ENCODE peak calls at places on chromosome 16, in eight cellular contexts. One of them, this sample, is unnamed.

GRCh38 chr16:52611817-52612673 is 65.1 kb upstream of the TOX3 start:
- ATAC-seq in upper lobe of right lung: peak
- ATAC-seq in activated CD8-positive, alpha-beta memory T cell treated with anti-CD3 and anti-CD28 coated beads, Interleukin-2, amount 10 ng/mL, durations not matched to agents 7 days and 5 days: no peak
- ATAC-seq in gastroesophageal sphincter: no peak
- ATAC-seq in SK-N-SH treated with all-trans-retinoic acid at 6 μM for 48 hours: no peak
- ATAC-seq in pancreas: peak
- ATAC-seq in heart left ventricle: no peak
- ATAC-seq in T-cell: no peak
- ATAC-seq in this sample: no peak

GRCh38 chr16:56743840-56744239 is 13.9 kb downstream of the NUP93 start:
- ATAC-seq in SK-N-SH treated with all-trans-retinoic acid at 6 μM for 48 hours: peak
- ATAC-seq in activated CD8-positive, alpha-beta memory T cell treated with anti-CD3 and anti-CD28 coated beads, Interleukin-2, amount 10 ng/mL, durations not matched to agents 7 days and 5 days: no peak
- ATAC-seq in pancreas: peak
- ATAC-seq in T-cell: no peak
- ATAC-seq in heart left ventricle: peak
- ATAC-seq in upper lobe of right lung: no peak
- ATAC-seq in gastroesophageal sphincter: no peak
- ATAC-seq in this sample: no peak

GRCh38 chr16:14186954-14187306 is 115.8 kb downstream of the MRTFB start:
- ATAC-seq in gastroesophageal sphincter: no peak
- ATAC-seq in upper lobe of right lung: no peak
- ATAC-seq in activated CD8-positive, alpha-beta memory T cell treated with anti-CD3 and anti-CD28 coated beads, Interleukin-2, amount 10 ng/mL, durations not matched to agents 7 days and 5 days: no peak
- ATAC-seq in T-cell: no peak
- ATAC-seq in heart left ventricle: peak
- ATAC-seq in pancreas: peak
- ATAC-seq in SK-N-SH treated with all-trans-retinoic acid at 6 μM for 48 hours: peak
- ATAC-seq in this sample: no peak

GRCh38 chr16:73071131-73071940 is 23.4 kb upstream of the ZFHX3 start:
- ATAC-seq in SK-N-SH treated with all-trans-retinoic acid at 6 μM for 48 hours: peak
- ATAC-seq in gastroesophageal sphincter: no peak
- ATAC-seq in T-cell: no peak
- ATAC-seq in heart left ventricle: peak
- ATAC-seq in activated CD8-positive, alpha-beta memory T cell treated with anti-CD3 and anti-CD28 coated beads, Interleukin-2, amount 10 ng/mL, durations not matched to agents 7 days and 5 days: no peak
- ATAC-seq in pancreas: peak
- ATAC-seq in upper lobe of right lung: peak
- ATAC-seq in this sample: no peak

GRCh38 chr16:71754652-71755051 is 30.2 kb upstream of the PHLPP2 start:
- ATAC-seq in activated CD8-positive, alpha-beta memory T cell treated with anti-CD3 and anti-CD28 coated beads, Interleukin-2, amount 10 ng/mL, durations not matched to agents 7 days and 5 days: no peak
- ATAC-seq in SK-N-SH treated with all-trans-retinoic acid at 6 μM for 48 hours: no peak
- ATAC-seq in upper lobe of right lung: no peak
- ATAC-seq in heart left ventricle: no peak
- ATAC-seq in gastroesophageal sphincter: no peak
- ATAC-seq in T-cell: no peak
- ATAC-seq in pancreas: no peak
- ATAC-seq in this sample: no peak

GRCh38 chr16:63612462-63613227 is 1509.2 kb downstream of the CDH11 start:
- ATAC-seq in heart left ventricle: no peak
- ATAC-seq in gastroesophageal sphincter: no peak
- ATAC-seq in T-cell: no peak
- ATAC-seq in pancreas: no peak
- ATAC-seq in activated CD8-positive, alpha-beta memory T cell treated with anti-CD3 and anti-CD28 coated beads, Interleukin-2, amount 10 ng/mL, durations not matched to agents 7 days and 5 days: no peak
- ATAC-seq in upper lobe of right lung: no peak
- ATAC-seq in SK-N-SH treated with all-trans-retinoic acid at 6 μM for 48 hours: no peak
- ATAC-seq in this sample: no peak

GRCh38 chr16:81610144-81610842 is 165.7 kb downstream of the CMIP start:
- ATAC-seq in upper lobe of right lung: peak
- ATAC-seq in activated CD8-positive, alpha-beta memory T cell treated with anti-CD3 and anti-CD28 coated beads, Interleukin-2, amount 10 ng/mL, durations not matched to agents 7 days and 5 days: no peak
- ATAC-seq in heart left ventricle: peak
- ATAC-seq in gastroesophageal sphincter: peak
- ATAC-seq in T-cell: no peak
- ATAC-seq in pancreas: peak
- ATAC-seq in SK-N-SH treated with all-trans-retinoic acid at 6 μM for 48 hours: peak
- ATAC-seq in this sample: no peak

GRCh38 chr16:20621406-20621805 is 45.2 kb upstream of the ACSM2B start:
- ATAC-seq in heart left ventricle: no peak
- ATAC-seq in pancreas: peak
- ATAC-seq in upper lobe of right lung: peak
- ATAC-seq in activated CD8-positive, alpha-beta memory T cell treated with anti-CD3 and anti-CD28 coated beads, Interleukin-2, amount 10 ng/mL, durations not matched to agents 7 days and 5 days: no peak
- ATAC-seq in SK-N-SH treated with all-trans-retinoic acid at 6 μM for 48 hours: no peak
- ATAC-seq in T-cell: no peak
- ATAC-seq in gastroesophageal sphincter: no peak
- ATAC-seq in this sample: no peak

GRCh38 chr16:54817432-54817831 is 113.2 kb upstream of the IRX5 start:
- ATAC-seq in T-cell: no peak
- ATAC-seq in pancreas: no peak
- ATAC-seq in heart left ventricle: no peak
- ATAC-seq in gastroesophageal sphincter: no peak
- ATAC-seq in upper lobe of right lung: peak
- ATAC-seq in activated CD8-positive, alpha-beta memory T cell treated with anti-CD3 and anti-CD28 coated beads, Interleukin-2, amount 10 ng/mL, durations not matched to agents 7 days and 5 days: no peak
- ATAC-seq in SK-N-SH treated with all-trans-retinoic acid at 6 μM for 48 hours: no peak
- ATAC-seq in this sample: no peak

GRCh38 chr16:4574919-4575705 is 19.0 kb downstream of the C16orf96 start:
- ATAC-seq in upper lobe of right lung: peak
- ATAC-seq in gastroesophageal sphincter: no peak
- ATAC-seq in activated CD8-positive, alpha-beta memory T cell treated with anti-CD3 and anti-CD28 coated beads, Interleukin-2, amount 10 ng/mL, durations not matched to agents 7 days and 5 days: peak
- ATAC-seq in T-cell: peak
- ATAC-seq in SK-N-SH treated with all-trans-retinoic acid at 6 μM for 48 hours: no peak
- ATAC-seq in heart left ventricle: no peak
- ATAC-seq in pancreas: peak
- ATAC-seq in this sample: no peak

GRCh38 chr16:89643769-89644300 is 13.7 kb downstream of the CHMP1A start:
- ATAC-seq in T-cell: no peak
- ATAC-seq in gastroesophageal sphincter: no peak
- ATAC-seq in heart left ventricle: no peak
- ATAC-seq in pancreas: no peak
- ATAC-seq in activated CD8-positive, alpha-beta memory T cell treated with anti-CD3 and anti-CD28 coated beads, Interleukin-2, amount 10 ng/mL, durations not matched to agents 7 days and 5 days: no peak
- ATAC-seq in upper lobe of right lung: no peak
- ATAC-seq in SK-N-SH treated with all-trans-retinoic acid at 6 μM for 48 hours: no peak
- ATAC-seq in this sample: no peak

GRCh38 chr16:1259760-1260068 is 3.8 kb downstream of the TPSD1 start:
- ATAC-seq in heart left ventricle: no peak
- ATAC-seq in pancreas: no peak
- ATAC-seq in activated CD8-positive, alpha-beta memory T cell treated with anti-CD3 and anti-CD28 coated beads, Interleukin-2, amount 10 ng/mL, durations not matched to agents 7 days and 5 days: no peak
- ATAC-seq in gastroesophageal sphincter: no peak
- ATAC-seq in SK-N-SH treated with all-trans-retinoic acid at 6 μM for 48 hours: no peak
- ATAC-seq in upper lobe of right lung: no peak
- ATAC-seq in T-cell: no peak
- ATAC-seq in this sample: no peak

GRCh38 chr16:48112603-48113400 is 43.0 kb downstream of the ABCC12 start:
- ATAC-seq in gastroesophageal sphincter: no peak
- ATAC-seq in pancreas: peak
- ATAC-seq in upper lobe of right lung: no peak
- ATAC-seq in heart left ventricle: peak
- ATAC-seq in activated CD8-positive, alpha-beta memory T cell treated with anti-CD3 and anti-CD28 coated beads, Interleukin-2, amount 10 ng/mL, durations not matched to agents 7 days and 5 days: no peak
- ATAC-seq in T-cell: no peak
- ATAC-seq in SK-N-SH treated with all-trans-retinoic acid at 6 μM for 48 hours: no peak
- ATAC-seq in this sample: no peak

GRCh38 chr16:3057181-3058166 is 8.0 kb upstream of the IL32 start:
- ATAC-seq in upper lobe of right lung: no peak
- ATAC-seq in activated CD8-positive, alpha-beta memory T cell treated with anti-CD3 and anti-CD28 coated beads, Interleukin-2, amount 10 ng/mL, durations not matched to agents 7 days and 5 days: no peak
- ATAC-seq in pancreas: no peak
- ATAC-seq in heart left ventricle: no peak
- ATAC-seq in SK-N-SH treated with all-trans-retinoic acid at 6 μM for 48 hours: no peak
- ATAC-seq in T-cell: no peak
- ATAC-seq in gastroesophageal sphincter: no peak
- ATAC-seq in this sample: no peak

GRCh38 chr16:10026593-10026992 is 155.6 kb downstream of the GRIN2A start:
- ATAC-seq in heart left ventricle: no peak
- ATAC-seq in activated CD8-positive, alpha-beta memory T cell treated with anti-CD3 and anti-CD28 coated beads, Interleukin-2, amount 10 ng/mL, durations not matched to agents 7 days and 5 days: no peak
- ATAC-seq in upper lobe of right lung: no peak
- ATAC-seq in gastroesophageal sphincter: no peak
- ATAC-seq in pancreas: no peak
- ATAC-seq in SK-N-SH treated with all-trans-retinoic acid at 6 μM for 48 hours: no peak
- ATAC-seq in T-cell: no peak
- ATAC-seq in this sample: no peak

GRCh38 chr16:50246299-50247122 is 19.8 kb upstream of the ADCY7 start:
- ATAC-seq in SK-N-SH treated with all-trans-retinoic acid at 6 μM for 48 hours: peak
- ATAC-seq in activated CD8-positive, alpha-beta memory T cell treated with anti-CD3 and anti-CD28 coated beads, Interleukin-2, amount 10 ng/mL, durations not matched to agents 7 days and 5 days: peak
- ATAC-seq in T-cell: peak
- ATAC-seq in upper lobe of right lung: peak
- ATAC-seq in heart left ventricle: no peak
- ATAC-seq in gastroesophageal sphincter: no peak
- ATAC-seq in pancreas: peak
- ATAC-seq in this sample: peak

GRCh38 chr16:30656974-30657865 is 1.0 kb upstream of the FBRS start:
- ATAC-seq in SK-N-SH treated with all-trans-retinoic acid at 6 μM for 48 hours: peak
- ATAC-seq in upper lobe of right lung: no peak
- ATAC-seq in pancreas: no peak
- ATAC-seq in gastroesophageal sphincter: no peak
- ATAC-seq in heart left ventricle: no peak
- ATAC-seq in activated CD8-positive, alpha-beta memory T cell treated with anti-CD3 and anti-CD28 coated beads, Interleukin-2, amount 10 ng/mL, durations not matched to agents 7 days and 5 days: no peak
- ATAC-seq in T-cell: no peak
- ATAC-seq in this sample: no peak

GRCh38 chr16:81738831-81739496 is 40.1 kb upstream of the PLCG2 start:
- ATAC-seq in upper lobe of right lung: peak
- ATAC-seq in pancreas: no peak
- ATAC-seq in SK-N-SH treated with all-trans-retinoic acid at 6 μM for 48 hours: no peak
- ATAC-seq in T-cell: no peak
- ATAC-seq in activated CD8-positive, alpha-beta memory T cell treated with anti-CD3 and anti-CD28 coated beads, Interleukin-2, amount 10 ng/mL, durations not matched to agents 7 days and 5 days: no peak
- ATAC-seq in heart left ventricle: no peak
- ATAC-seq in gastroesophageal sphincter: no peak
- ATAC-seq in this sample: peak

GRCh38 chr16:48958681-48959080 is 323.0 kb downstream of the CBLN1 start:
- ATAC-seq in T-cell: no peak
- ATAC-seq in pancreas: no peak
- ATAC-seq in SK-N-SH treated with all-trans-retinoic acid at 6 μM for 48 hours: no peak
- ATAC-seq in activated CD8-positive, alpha-beta memory T cell treated with anti-CD3 and anti-CD28 coated beads, Interleukin-2, amount 10 ng/mL, durations not matched to agents 7 days and 5 days: no peak
- ATAC-seq in heart left ventricle: peak
- ATAC-seq in gastroesophageal sphincter: no peak
- ATAC-seq in upper lobe of right lung: no peak
- ATAC-seq in this sample: no peak

GRCh38 chr16:86426243-86426642 is 84.1 kb upstream of the FOXF1 start:
- ATAC-seq in gastroesophageal sphincter: no peak
- ATAC-seq in upper lobe of right lung: peak
- ATAC-seq in T-cell: no peak
- ATAC-seq in activated CD8-positive, alpha-beta memory T cell treated with anti-CD3 and anti-CD28 coated beads, Interleukin-2, amount 10 ng/mL, durations not matched to agents 7 days and 5 days: no peak
- ATAC-seq in heart left ventricle: no peak
- ATAC-seq in pancreas: no peak
- ATAC-seq in SK-N-SH treated with all-trans-retinoic acid at 6 μM for 48 hours: no peak
- ATAC-seq in this sample: no peak

GRCh38 chr16:7330709-7331108 is 1.9 kb upstream of the RBFOX1 start:
- ATAC-seq in heart left ventricle: peak
- ATAC-seq in gastroesophageal sphincter: no peak
- ATAC-seq in T-cell: no peak
- ATAC-seq in SK-N-SH treated with all-trans-retinoic acid at 6 μM for 48 hours: no peak
- ATAC-seq in pancreas: no peak
- ATAC-seq in upper lobe of right lung: no peak
- ATAC-seq in activated CD8-positive, alpha-beta memory T cell treated with anti-CD3 and anti-CD28 coated beads, Interleukin-2, amount 10 ng/mL, durations not matched to agents 7 days and 5 days: no peak
- ATAC-seq in this sample: no peak

GRCh38 chr16:57624806-57625500 is 3.5 kb upstream of the ADGRG1 start:
- ATAC-seq in heart left ventricle: no peak
- ATAC-seq in gastroesophageal sphincter: no peak
- ATAC-seq in T-cell: no peak
- ATAC-seq in upper lobe of right lung: no peak
- ATAC-seq in activated CD8-positive, alpha-beta memory T cell treated with anti-CD3 and anti-CD28 coated beads, Interleukin-2, amount 10 ng/mL, durations not matched to agents 7 days and 5 days: no peak
- ATAC-seq in SK-N-SH treated with all-trans-retinoic acid at 6 μM for 48 hours: no peak
- ATAC-seq in pancreas: no peak
- ATAC-seq in this sample: no peak

GRCh38 chr16:56625943-56626654 is 518 bp downstream of the MT1E start:
- ATAC-seq in SK-N-SH treated with all-trans-retinoic acid at 6 μM for 48 hours: peak
- ATAC-seq in pancreas: peak
- ATAC-seq in gastroesophageal sphincter: peak
- ATAC-seq in heart left ventricle: peak
- ATAC-seq in T-cell: peak
- ATAC-seq in upper lobe of right lung: peak
- ATAC-seq in activated CD8-positive, alpha-beta memory T cell treated with anti-CD3 and anti-CD28 coated beads, Interleukin-2, amount 10 ng/mL, durations not matched to agents 7 days and 5 days: peak
- ATAC-seq in this sample: no peak

GRCh38 chr16:50172195-50172922 is 19.3 kb downstream of the TENT4B start:
- ATAC-seq in SK-N-SH treated with all-trans-retinoic acid at 6 μM for 48 hours: no peak
- ATAC-seq in activated CD8-positive, alpha-beta memory T cell treated with anti-CD3 and anti-CD28 coated beads, Interleukin-2, amount 10 ng/mL, durations not matched to agents 7 days and 5 days: no peak
- ATAC-seq in heart left ventricle: no peak
- ATAC-seq in T-cell: no peak
- ATAC-seq in gastroesophageal sphincter: no peak
- ATAC-seq in pancreas: no peak
- ATAC-seq in upper lobe of right lung: no peak
- ATAC-seq in this sample: peak

GRCh38 chr16:19323596-19323995 is 38.1 kb downstream of the CLEC19A start:
- ATAC-seq in T-cell: no peak
- ATAC-seq in pancreas: no peak
- ATAC-seq in heart left ventricle: no peak
- ATAC-seq in activated CD8-positive, alpha-beta memory T cell treated with anti-CD3 and anti-CD28 coated beads, Interleukin-2, amount 10 ng/mL, durations not matched to agents 7 days and 5 days: no peak
- ATAC-seq in upper lobe of right lung: no peak
- ATAC-seq in SK-N-SH treated with all-trans-retinoic acid at 6 μM for 48 hours: no peak
- ATAC-seq in gastroesophageal sphincter: no peak
- ATAC-seq in this sample: no peak

GRCh38 chr16:64419832-64420231 is 702.0 kb downstream of the CDH11 start:
- ATAC-seq in upper lobe of right lung: no peak
- ATAC-seq in activated CD8-positive, alpha-beta memory T cell treated with anti-CD3 and anti-CD28 coated beads, Interleukin-2, amount 10 ng/mL, durations not matched to agents 7 days and 5 days: no peak
- ATAC-seq in SK-N-SH treated with all-trans-retinoic acid at 6 μM for 48 hours: no peak
- ATAC-seq in pancreas: no peak
- ATAC-seq in T-cell: no peak
- ATAC-seq in heart left ventricle: no peak
- ATAC-seq in gastroesophageal sphincter: no peak
- ATAC-seq in this sample: no peak

GRCh38 chr16:17784073-17784472 is 313.3 kb upstream of the XYLT1 start:
- ATAC-seq in SK-N-SH treated with all-trans-retinoic acid at 6 μM for 48 hours: no peak
- ATAC-seq in T-cell: no peak
- ATAC-seq in gastroesophageal sphincter: no peak
- ATAC-seq in activated CD8-positive, alpha-beta memory T cell treated with anti-CD3 and anti-CD28 coated beads, Interleukin-2, amount 10 ng/mL, durations not matched to agents 7 days and 5 days: no peak
- ATAC-seq in upper lobe of right lung: no peak
- ATAC-seq in pancreas: no peak
- ATAC-seq in heart left ventricle: no peak
- ATAC-seq in this sample: no peak

GRCh38 chr16:84735846-84736586 is 36.2 kb downstream of the USP10 start:
- ATAC-seq in upper lobe of right lung: peak
- ATAC-seq in heart left ventricle: no peak
- ATAC-seq in activated CD8-positive, alpha-beta memory T cell treated with anti-CD3 and anti-CD28 coated beads, Interleukin-2, amount 10 ng/mL, durations not matched to agents 7 days and 5 days: no peak
- ATAC-seq in T-cell: peak
- ATAC-seq in SK-N-SH treated with all-trans-retinoic acid at 6 μM for 48 hours: no peak
- ATAC-seq in gastroesophageal sphincter: no peak
- ATAC-seq in pancreas: peak
- ATAC-seq in this sample: no peak

GRCh38 chr16:9599415-9600110 is 508.1 kb downstream of the HAPSTR1 start:
- ATAC-seq in activated CD8-positive, alpha-beta memory T cell treated with anti-CD3 and anti-CD28 coated beads, Interleukin-2, amount 10 ng/mL, durations not matched to agents 7 days and 5 days: no peak
- ATAC-seq in heart left ventricle: no peak
- ATAC-seq in gastroesophageal sphincter: no peak
- ATAC-seq in upper lobe of right lung: no peak
- ATAC-seq in T-cell: no peak
- ATAC-seq in SK-N-SH treated with all-trans-retinoic acid at 6 μM for 48 hours: no peak
- ATAC-seq in pancreas: no peak
- ATAC-seq in this sample: no peak

This sample was measured in stimulated activated memory B cell treated with anti-CD40 and anti-IgM and Interleukin-4, amounts not matched to agents 10 μg/mL and 1 μg/mL and 100 μg/mL, for 72 hours.